ENCODE peak calls at places on chromosome 4, in four cellular contexts. J is HFF-Myc; O is left cardiac atrium; F is effector memory CD4-positive, alpha-beta T cell. M is an unnamed sample.

GRCh38 chr4:173360587-173361221 is 10.1 kb upstream of the SAP30 start:
- DNase-seq in F (no peak), O (no peak), J (no peak), M (no peak)

GRCh38 chr4:22070256-22070655 is 121.7 kb upstream of the KCNIP4 start:
- DNase-seq in F (no peak), J (no peak), O (no peak), M (no peak)

GRCh38 chr4:165680821-165681220 is 192.2 kb upstream of the TLL1 start:
- DNase-seq in O (no peak), J (no peak), F (no peak), M (no peak)

GRCh38 chr4:211033-211511 is 86.8 kb downstream of the ZNF718 start:
- DNase-seq in F (no peak), O (no peak), J (no peak), M (no peak)

GRCh38 chr4:76197971-76198410 is 15.6 kb downstream of the SCARB2 start:
- DNase-seq in O (peak; percentile 63), F (no peak), J (no peak), M (no peak)

GRCh38 chr4:122218762-122219161 is 66.6 kb downstream of the BLTP1 start:
- DNase-seq in F (no peak), J (no peak), O (no peak), M (no peak)

GRCh38 chr4:80619070-80619674 is 283.6 kb downstream of the CFAP299 start:
- DNase-seq in J (no peak), F (no peak), O (no peak), M (no peak)

GRCh38 chr4:87819281-87819919 is 13.4 kb upstream of the MEPE start:
- DNase-seq in J (peak; percentile 75), F (no peak), O (no peak), M (no peak)

GRCh38 chr4:6548201-6548881 is 26.6 kb upstream of the MAN2B2 start:
- DNase-seq in F (no peak), J (no peak), O (peak; percentile 35), M (no peak)

GRCh38 chr4:33649015-33649414 is 2595.3 kb downstream of the ARAP2 start:
- DNase-seq in J (peak; percentile 17), F (no peak), O (no peak), M (no peak)

GRCh38 chr4:77310931-77311330 is 153.9 kb downstream of the CCNG2 start:
- DNase-seq in O (no peak), F (no peak), J (no peak), M (no peak)

GRCh38 chr4:86508436-86508835 is 85.7 kb upstream of the PTPN13 start:
- DNase-seq in J (peak; percentile 79), F (no peak), O (no peak), M (no peak)

GRCh38 chr4:110589297-110589696 is 33.6 kb downstream of the PITX2 start:
- DNase-seq in O (no peak), J (no peak), F (no peak), M (no peak)

GRCh38 chr4:177321647-177322046 is 12.0 kb downstream of the NEIL3 start:
- DNase-seq in J (no peak), O (no peak), F (no peak), M (no peak)

GRCh38 chr4:149719357-149719756 is 96.3 kb downstream of the IQCM start:
- DNase-seq in F (no peak), J (no peak), O (no peak), M (no peak)

GRCh38 chr4:187578103-187578502 is 417.5 kb upstream of the ZFP42 start:
- DNase-seq in J (no peak), O (no peak), F (no peak), M (no peak)

GRCh38 chr4:7189475-7190277 is 2.7 kb upstream of the SORCS2 start:
- DNase-seq in O (no peak), F (no peak), J (no peak), M (no peak)

GRCh38 chr4:2829321-2829932 is 14.2 kb upstream of the ADD1 start:
- DNase-seq in O (peak; percentile 18), F (no peak), J (no peak), M (no peak)

GRCh38 chr4:101205878-101206277 is 141.4 kb downstream of the PPP3CA start:
- DNase-seq in O (no peak), J (no peak), F (peak; percentile 14), M (peak; percentile 34)

GRCh38 chr4:5973486-5974220 is 44.6 kb downstream of the C4orf50 start:
- DNase-seq in J (no peak), O (no peak), F (no peak), M (no peak)

GRCh38 chr4:26558166-26558895 is 25.6 kb upstream of the TBC1D19 start:
- DNase-seq in J (no peak), O (no peak), F (no peak), M (no peak)

GRCh38 chr4:972651-973424 is 531 bp downstream of the DGKQ start:
- DNase-seq in J (no peak), O (peak; percentile 52), F (peak; percentile 49), M (peak; percentile 48)

GRCh38 chr4:184383497-184384055 is 90.8 kb downstream of the IRF2 start:
- DNase-seq in F (no peak), J (peak; percentile 88), O (no peak), M (no peak)

GRCh38 chr4:112358415-112358814 is 61.2 kb downstream of the ALPK1 start:
- DNase-seq in O (no peak), F (no peak), J (no peak), M (no peak)

GRCh38 chr4:36351082-36351666 is 69.8 kb downstream of the DTHD1 start:
- DNase-seq in F (peak; percentile 59), J (no peak), O (peak; percentile 54), M (peak; percentile 76)

GRCh38 chr4:99159699-99160098 is 15.6 kb upstream of the ADH4 start:
- DNase-seq in F (no peak), O (no peak), J (no peak), M (no peak)

GRCh38 chr4:1523506-1523905 is 117.3 kb upstream of the NKX1-1 start:
- DNase-seq in J (no peak), O (no peak), F (no peak), M (no peak)

GRCh38 chr4:101599620-101600019 is 190.9 kb upstream of the BANK1 start:
- DNase-seq in F (no peak), O (no peak), J (no peak), M (no peak)

GRCh38 chr4:6658635-6659075 is 18.2 kb downstream of the MRFAP1 start:
- DNase-seq in F (peak; percentile 37), O (peak; percentile 54), J (no peak), M (peak; percentile 55)